ENCODE peak calls at places on chromosomes 13 and 19, in seven cellular contexts. N, A, H, S, K, O and W are unnamed samples. For H3K4me1, the result is how much of the 10 kb centered on the place peaks cover.

GRCh38 chr19:45809643-45810159 is 5.4 kb downstream of the RSPH6A start:
- DNase-seq in H (no peak), S (no peak), N (no peak), A (no peak), O (no peak), K (peak), W (no peak)

GRCh38 chr19:42115219-42115618 is 17.0 kb downstream of the POU2F2 start:
- DNase-seq in O (no peak), H (no peak), N (no peak), S (no peak), K (no peak), A (peak), W (no peak)

GRCh38 chr13:25901460-25902376 is 150.1 kb downstream of the SHISA2 start:
- DNase-seq in S (no peak), K (no peak), H (no peak), A (no peak), N (no peak), O (no peak), W (no peak)

GRCh38 chr13:23754506-23754905 is 134.7 kb downstream of the MIPEP start:
- DNase-seq in A (no peak), O (no peak), N (no peak), H (no peak), S (no peak), K (no peak), W (no peak)

GRCh38 chr19:4030552-4030951 is 23.0 kb downstream of the PIAS4 start:
- DNase-seq in H (no peak), K (no peak), A (no peak), S (no peak), O (no peak), N (no peak), W (no peak)

GRCh38 chr19:4534836-4535658 is at the start of gene PLIN5:
- DNase-seq in K (peak), S (peak), A (peak), H (peak), O (no peak), N (peak), W (no peak)

GRCh38 chr19:35786299-35787160 is 11.2 kb downstream of the ARHGAP33 start:
- DNase-seq in K (no peak), O (no peak), N (no peak), H (no peak), A (no peak), S (no peak), W (no peak)

GRCh38 chr19:57438925-57439324 is 3.8 kb downstream of the ZNF749 start:
- DNase-seq in H (no peak), A (no peak), K (peak), N (no peak), S (no peak), O (no peak), W (no peak)

GRCh38 chr19:14563989-14564650 is 7.7 kb downstream of the NDUFB7 start:
- DNase-seq in H (peak), A (no peak), N (no peak), S (no peak), K (peak), O (no peak), W (peak)

GRCh38 chr19:18804643-18805042 is 13.5 kb upstream of the COMP start:
- DNase-seq in N (no peak), O (peak), K (no peak), H (no peak), S (no peak), A (no peak), W (no peak)

GRCh38 chr13:51419015-51419636 is 33.7 kb downstream of the INTS6 start:
- DNase-seq in K (no peak), N (no peak), O (no peak), S (no peak), A (no peak), H (no peak), W (no peak)

GRCh38 chr13:32548837-32549236 is 10.2 kb upstream of the N4BP2L2 start:
- DNase-seq in K (no peak), H (no peak), S (no peak), N (no peak), O (no peak), A (no peak), W (no peak)

GRCh38 chr19:34282611-34283519 is 28.5 kb downstream of the GARRE1 start:
- DNase-seq in N (no peak), A (no peak), O (no peak), H (no peak), S (no peak), K (no peak), W (no peak)

GRCh38 chr19:44817725-44818469 is 9.0 kb downstream of the BCAM start:
- DNase-seq in K (no peak), N (no peak), S (no peak), H (no peak), O (no peak), A (no peak), W (no peak)

GRCh38 chr13:99980201-99981114 is 1.1 kb upstream of the ZIC2 start:
- DNase-seq in H (peak), O (peak), A (peak), N (peak), K (peak), S (no peak), W (no peak)

GRCh38 chr13:75785130-75785529 is 149.0 kb downstream of the LMO7 start:
- DNase-seq in N (no peak), K (no peak), A (no peak), O (no peak), S (no peak), H (no peak), W (no peak)

GRCh38 chr19:12778905-12779161 is 3.5 kb upstream of the HOOK2 start:
- DNase-seq in K (peak), S (no peak), N (no peak), H (no peak), A (no peak), O (no peak), W (no peak)

GRCh38 chr13:40228486-40228885 is 438.0 kb downstream of the FOXO1 start:
- DNase-seq in N (no peak), H (no peak), K (no peak), O (no peak), S (no peak), A (no peak), W (no peak)

GRCh38 chr13:51066091-51066831 is 44.8 kb downstream of the C13orf42 start:
- DNase-seq in S (peak), A (no peak), K (peak), O (no peak), N (no peak), H (no peak), W (no peak)

GRCh38 chr19:372306-372890 is 27.8 kb upstream of the MIER2 start:
- DNase-seq in H (peak), N (peak), O (no peak), A (no peak), S (no peak), K (no peak), W (no peak)

GRCh38 chr19:40798997-40799557 is at the start of gene EGLN2:
- DNase-seq in A (no peak), O (no peak), N (no peak), S (no peak), H (no peak), K (peak), W (no peak)

GRCh38 chr19:56660381-56661105 is 11.0 kb downstream of the ZNF835 start:
- DNase-seq in O (no peak), K (no peak), H (peak), S (no peak), A (peak), N (peak), W (no peak)

GRCh38 chr13:45398862-45399261 is 19.3 kb downstream of the SLC25A30 start:
- DNase-seq in N (no peak), O (no peak), S (no peak), K (no peak), H (no peak), A (no peak), W (no peak)

GRCh38 chr13:50801087-50801931 is 42.2 kb downstream of the DLEU7 start:
- DNase-seq in K (peak), O (no peak), N (no peak), S (peak), H (no peak), A (peak), W (no peak)

GRCh38 chr13:23632741-23633140 is 62.5 kb downstream of the TNFRSF19 start:
- DNase-seq in H (no peak), O (no peak), S (no peak), K (peak), A (no peak), N (no peak), W (no peak)

GRCh38 chr13:112248909-112249592 is 127.1 kb upstream of the SPACA7 start:
- DNase-seq in H (no peak), O (no peak), N (no peak), K (no peak), S (no peak), A (no peak), W (no peak)

GRCh38 chr13:29511980-29512379 is 83.5 kb downstream of the SLC7A1 start:
- DNase-seq in K (no peak), A (no peak), H (no peak), N (no peak), S (peak), O (peak), W (no peak)

GRCh38 chr19:43705729-43706128 is 10.1 kb upstream of the IRGC start:
- DNase-seq in O (no peak), A (no peak), N (no peak), K (no peak), S (no peak), H (no peak), W (no peak)

GRCh38 chr19:45446295-45446694 is 21.5 kb upstream of the FOSB start:
- DNase-seq in S (no peak), K (peak), A (no peak), N (no peak), O (no peak), H (no peak), W (no peak)

GRCh38 chr13:31073859-31074718 is 87.6 kb downstream of the HSPH1 start:
- DNase-seq in N (no peak), K (no peak), A (no peak), S (no peak), O (no peak), H (no peak), W (no peak)

GRCh38 chr19:34733266-34733825 is 697 bp upstream of the ZNF181 start:
- DNase-seq in H (no peak), S (peak), A (peak), K (peak), O (peak), N (peak), W (no peak)

DNA sequence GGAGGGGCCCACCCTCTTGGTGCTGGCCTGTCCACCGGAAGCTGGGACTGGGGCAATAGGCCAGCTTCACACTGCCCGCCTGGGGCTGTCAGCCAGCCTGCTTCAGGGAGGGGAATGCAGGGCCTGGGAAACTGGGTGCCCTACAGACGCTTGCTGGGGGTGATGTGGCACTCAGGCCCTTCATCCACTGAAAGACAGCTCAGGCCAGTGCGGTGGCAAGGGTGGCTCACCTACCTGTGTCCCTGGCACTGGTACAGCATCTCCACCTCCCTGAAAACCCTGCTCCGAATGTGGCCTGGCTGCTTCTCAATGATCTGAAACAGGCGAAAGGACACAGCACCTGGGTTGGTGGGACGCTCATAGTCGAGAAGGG is 7.8 kb downstream of the MKNK2 start:
- DNase-seq in S (no peak), H (no peak), A (peak), K (no peak), N (no peak), O (no peak), W (no peak)
- H3K4me1 ChIP-seq in S (half or more), H (half or more), A (half or more), K (under half), N (half or more), O (half or more), W (under half)

DNA sequence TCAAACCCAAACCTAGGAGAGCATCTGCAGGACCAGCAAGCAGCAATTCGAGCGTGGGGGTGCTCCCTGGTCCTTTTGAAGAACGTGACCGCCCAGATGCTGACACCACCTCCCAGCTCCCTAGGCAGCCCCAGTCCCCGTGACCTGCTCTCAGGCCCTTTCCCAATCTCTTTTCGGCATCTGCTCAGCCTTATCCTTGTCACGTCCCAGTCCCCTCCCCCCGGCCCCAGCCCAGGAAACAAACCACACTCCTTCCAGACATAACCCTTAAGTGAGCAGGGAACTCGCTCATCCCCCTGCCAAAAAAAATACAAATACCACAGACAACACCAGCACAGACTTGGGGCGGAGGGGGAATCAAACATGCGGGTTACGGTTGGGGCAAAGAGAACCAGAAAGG is 3.3 kb downstream of the MLLT1 start:
- DNase-seq in N (peak), H (peak), S (peak), A (no peak), K (no peak), O (peak), W (no peak)
- H3K27ac ChIP-seq in N (peak), H (no peak), S (no peak), A (no peak), K (no peak), O (peak), W (no peak)

DNA sequence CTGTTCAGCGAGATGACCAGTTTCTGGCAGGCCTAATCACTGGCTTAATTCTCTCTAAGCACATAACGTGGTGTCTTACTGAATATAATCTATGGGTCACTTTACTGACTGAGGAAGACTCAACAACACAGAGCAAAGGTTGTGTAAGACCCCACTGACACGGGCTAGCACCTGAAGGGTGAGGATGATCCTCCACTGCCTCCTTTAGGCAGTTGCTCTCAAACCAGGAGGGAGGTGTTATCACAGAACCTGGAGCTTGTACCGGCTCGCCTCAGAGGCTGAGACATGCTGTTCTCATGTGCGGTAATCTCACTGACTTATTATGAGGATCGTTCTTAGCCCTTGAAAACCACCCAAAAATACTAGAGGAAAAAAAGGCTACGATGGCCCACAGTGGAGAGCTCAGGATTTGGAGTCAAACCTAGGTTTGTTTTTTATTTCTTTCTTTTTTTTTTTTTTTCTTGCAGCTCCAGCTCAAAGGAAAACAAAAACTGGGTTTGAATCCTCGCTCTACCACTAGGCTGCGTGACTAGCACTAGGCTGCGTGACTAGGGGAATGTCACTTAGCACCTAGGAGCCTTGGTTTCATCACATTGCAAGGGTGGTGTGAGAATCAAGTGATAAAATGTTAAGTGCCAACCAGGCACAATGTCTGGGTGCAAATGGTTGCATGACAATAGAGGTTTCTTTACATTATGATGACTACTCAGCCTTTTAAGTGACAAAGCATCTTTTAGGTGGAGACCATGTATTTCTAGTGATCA is 28.1 kb downstream of the RCBTB2 start:
- DNase-seq in O (no peak), A (no peak), S (no peak), K (peak), N (no peak), H (no peak), W (no peak)
- TF ChIP-seq CTCF in O (no peak), A (no peak), S (no peak), K (peak), N (no peak), H (no peak), W (no peak)

GRCh38 chr19:50768289-50768688 is 2.0 kb upstream of the GPR32 start:
- DNase-seq in A (no peak), N (no peak), O (no peak), S (no peak), H (no peak), K (no peak), W (no peak)

GRCh38 chr19:50759886-50760285 is 10.4 kb upstream of the GPR32 start:
- DNase-seq in H (no peak), K (peak), N (no peak), S (no peak), A (no peak), O (no peak), W (no peak)

DNA sequence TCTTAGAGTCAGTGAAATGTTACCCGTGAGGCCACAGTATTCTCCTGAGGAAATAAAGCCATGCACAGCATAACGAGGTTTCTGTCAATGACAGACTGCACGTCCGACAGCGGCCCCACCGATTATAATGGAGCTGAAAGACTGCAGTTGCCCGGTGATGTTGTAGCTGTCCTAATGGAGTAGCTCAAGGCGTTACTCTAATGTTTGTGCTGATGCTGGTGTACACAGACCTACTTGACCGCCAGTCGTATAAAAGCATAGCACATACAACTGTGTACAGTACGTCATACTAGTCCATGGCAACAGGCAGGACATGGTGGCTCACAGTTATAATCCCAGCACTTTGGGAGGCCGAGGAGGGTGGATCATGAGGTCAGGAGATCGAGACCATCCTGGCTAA is 7.7 kb upstream of the GPR32 start:
- DNase-seq in K (no peak), O (no peak), H (no peak), N (no peak), A (no peak), S (no peak), W (no peak)
- H3K4me1 ChIP-seq in K (under half), O (under half), H (under half), N (under half), A (under half), S (under half), W (under half)

DNA sequence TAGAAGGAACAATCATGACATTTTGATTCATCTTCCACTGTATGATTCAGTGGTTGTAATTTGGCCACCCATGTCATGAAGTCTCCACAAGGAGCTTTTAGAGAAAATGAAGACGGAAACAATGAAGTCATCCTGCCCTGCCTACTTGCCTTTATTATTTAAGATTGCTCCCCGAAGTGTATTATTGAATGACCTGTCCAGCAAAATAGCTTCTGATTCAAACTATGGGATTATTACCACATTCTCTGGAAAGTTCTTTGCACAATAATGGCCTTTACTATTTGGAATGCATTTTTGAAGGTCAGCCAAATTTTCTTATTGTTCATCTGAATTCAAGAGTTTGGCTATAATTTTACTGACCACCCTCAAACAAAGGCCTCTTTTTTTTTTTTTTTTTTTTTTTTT is 77.8 kb upstream of the RFC3 start:
- DNase-seq in S (no peak), A (no peak), O (no peak), H (no peak), K (no peak), N (no peak), W (no peak)
- H3K27ac ChIP-seq in S (no peak), A (no peak), O (no peak), H (no peak), K (no peak), N (peak), W (no peak)

DNA sequence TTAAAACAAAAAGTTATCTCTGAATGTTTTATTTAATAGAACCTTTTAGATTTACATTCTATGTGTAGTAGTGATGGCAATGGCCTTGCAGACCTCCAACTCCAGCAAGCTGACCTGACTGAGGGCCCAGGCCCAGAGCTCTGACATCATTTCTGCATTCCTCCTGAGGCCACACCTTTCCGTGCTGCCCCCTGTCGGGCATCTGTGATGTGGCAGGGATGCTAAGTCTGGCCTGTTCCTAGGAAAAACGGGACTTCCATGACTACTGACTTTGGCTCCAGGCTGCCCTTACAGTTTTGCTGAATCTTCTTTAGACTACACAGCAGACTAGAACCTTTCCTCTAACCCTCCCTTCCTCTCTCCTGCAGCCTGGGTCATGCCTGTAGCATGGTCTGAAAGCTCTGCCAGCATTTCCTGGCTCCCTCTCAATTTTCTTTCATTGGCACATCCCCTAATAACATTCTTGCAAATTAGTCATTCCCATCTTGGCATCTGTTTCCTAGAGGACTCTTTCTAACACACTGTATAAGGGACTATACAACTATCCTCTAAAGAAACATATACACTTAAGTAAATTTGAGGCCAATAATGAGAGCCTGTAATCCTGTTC is 249.0 kb downstream of the GPC5 start:
- DNase-seq in N (no peak), S (no peak), O (no peak), H (peak), A (peak), K (peak), W (no peak)
- TF ChIP-seq CTCF in N (peak), S (no peak), O (no peak), H (peak), A (no peak), K (peak), W (peak)

DNA sequence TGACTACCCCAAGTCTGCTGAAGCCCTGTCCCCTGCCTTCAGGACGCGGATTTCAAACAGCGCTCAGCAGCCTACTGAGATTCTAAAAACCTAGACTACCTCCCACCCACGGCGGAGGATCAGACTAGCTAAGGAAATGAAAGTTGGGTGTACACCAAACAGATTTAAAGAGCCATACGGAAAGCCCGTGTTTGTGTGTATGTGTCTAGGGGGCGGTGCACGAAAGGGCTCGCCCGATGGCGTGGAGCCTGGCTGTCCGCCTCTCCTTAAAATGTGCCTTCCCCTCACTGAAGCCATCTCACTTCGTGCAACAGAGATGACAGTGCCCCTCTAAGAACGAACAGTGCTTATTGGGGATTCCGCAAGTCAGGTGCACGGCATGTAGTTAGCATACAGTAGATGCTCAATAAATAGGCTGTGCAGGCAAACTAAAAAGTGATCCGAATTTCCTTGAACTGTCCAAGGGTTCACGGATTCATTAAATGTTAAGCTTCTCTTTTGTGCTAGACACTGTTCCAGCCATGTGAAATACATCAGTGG is 639 bp downstream of the LENG1 start:
- DNase-seq in O (no peak), A (no peak), H (no peak), K (no peak), N (no peak), S (no peak), W (no peak)
- H3K4me1 ChIP-seq in O (under half), A (under half), H (under half), K (under half), N (under half), S (under half), W (under half)